ENCODE peak calls at places on chromosome 15, in four cellular contexts. Q is renal cortical epithelial cell; L is hypothalamus; J is stimulated activated naive CD8-positive, alpha-beta T cell treated with anti-CD3 and anti-CD28 coated beads, Interleukin-15, Interleukin-2, amounts not matched to agents 100 U/mL and 50 U/mL, for 24 hours. T is an unnamed sample.

GRCh38 chr15:69797615-69798014 is 300.1 kb downstream of the TLE3 start:
- DNase-seq in Q (no peak), L (no peak), J (no peak), T (no peak)

GRCh38 chr15:39874890-39875549 is 45.0 kb downstream of the GPR176 start:
- DNase-seq in Q (peak), L (no peak), J (peak), T (peak)

GRCh38 chr15:63909819-63910437 is 76.2 kb upstream of the HERC1 start:
- DNase-seq in Q (peak), J (no peak), L (no peak), T (peak)

GRCh38 chr15:99145778-99146177 is 40.9 kb downstream of the SYNM start:
- DNase-seq in Q (no peak), J (no peak), L (no peak), T (no peak)

GRCh38 chr15:22786868-22787698 is 639 bp downstream of the NIPA1 start:
- DNase-seq in Q (no peak), J (peak), L (peak), T (peak)

GRCh38 chr15:65032823-65033537 is 3.5 kb upstream of the MTFMT start:
- DNase-seq in J (peak), Q (peak), L (peak), T (peak)

GRCh38 chr15:39429898-39430357 is 151.0 kb upstream of the THBS1 start:
- DNase-seq in J (no peak), L (no peak), Q (peak), T (peak)

GRCh38 chr15:74384566-74385441 is 17.4 kb upstream of the CYP11A1 start:
- DNase-seq in J (peak), L (no peak), Q (peak), T (peak)

GRCh38 chr15:77836116-77836798 is 203.5 kb upstream of the LINGO1 start:
- DNase-seq in L (no peak), Q (no peak), J (no peak), T (no peak)

GRCh38 chr15:89016549-89017041 is 71.7 kb upstream of the ABHD2 start:
- DNase-seq in J (no peak), L (no peak), Q (peak), T (peak)

GRCh38 chr15:65856821-65857455 is 12.4 kb upstream of the RAB11A start:
- DNase-seq in L (peak), J (peak), Q (peak), T (no peak)

GRCh38 chr15:69565066-69565465 is 112.4 kb downstream of the RPLP1 start:
- DNase-seq in J (no peak), L (no peak), Q (no peak), T (no peak)

GRCh38 chr15:61032600-61033286 is 196.4 kb downstream of the RORA start:
- DNase-seq in L (no peak), J (no peak), Q (no peak), T (no peak)

GRCh38 chr15:65986416-65986815 is 117.1 kb downstream of the RAB11A start:
- DNase-seq in Q (peak), J (no peak), L (no peak), T (peak)

GRCh38 chr15:70264014-70264492 is 166.3 kb upstream of the TLE3 start:
- DNase-seq in Q (peak), L (no peak), J (no peak), T (peak)

GRCh38 chr15:59647085-59647484 is 10.2 kb downstream of the GTF2A2 start:
- DNase-seq in Q (no peak), L (no peak), J (no peak), T (no peak)

GRCh38 chr15:74907277-74907870 is 723 bp upstream of the FAM219B start:
- DNase-seq in L (no peak), J (no peak), Q (no peak), T (no peak)

T was measured in kidney glomerular epithelial cell.